ENCODE peak calls at places on chromosome 14, in six cellular contexts. I is heart right ventricle, T is heart left ventricle, F is left ventricle myocardium inferior, V is tibial artery, E is A549. X is an unnamed sample.

GRCh38 chr14:97177016-97177415 is 379.8 kb downstream of the VRK1 start:
- DNase-seq in T (no peak), E (peak; percentile 33), F (no peak), I (no peak), V (no peak), X (no peak)

GRCh38 chr14:33754264-33754663 is 196.6 kb downstream of the EGLN3 start:
- DNase-seq in T (no peak), V (no peak), E (no peak), I (no peak), F (no peak), X (no peak)

GRCh38 chr14:36057452-36058142 is 118.9 kb downstream of the PTCSC3 start:
- DNase-seq in V (no peak), F (no peak), T (no peak), E (no peak), I (no peak), X (no peak)

GRCh38 chr14:26992403-26993115 is 394.7 kb upstream of the NOVA1 start:
- DNase-seq in E (no peak), F (no peak), I (no peak), V (no peak), T (no peak), X (no peak)

GRCh38 chr14:90275820-90276219 is 19.5 kb downstream of the PSMC1 start:
- DNase-seq in E (no peak), V (no peak), T (no peak), F (no peak), I (no peak), X (peak; percentile 51)

GRCh38 chr14:88321692-88322504 is 1.2 kb downstream of the KCNK10 start:
- DNase-seq in F (no peak), V (no peak), E (no peak), I (no peak), T (no peak), X (no peak)

GRCh38 chr14:28382460-28383220 is 383.9 kb upstream of the FOXG1 start:
- DNase-seq in E (peak; percentile 21), T (no peak), F (no peak), V (no peak), I (no peak), X (no peak)

GRCh38 chr14:39097159-39097558 is 5.9 kb downstream of the SEC23A start:
- DNase-seq in T (no peak), V (no peak), I (no peak), E (no peak), F (no peak), X (no peak)

GRCh38 chr14:39316844-39317553 is 83.3 kb downstream of the MIA2 start:
- DNase-seq in E (no peak), F (no peak), V (no peak), T (no peak), I (no peak), X (no peak)

GRCh38 chr14:58428011-58428807 is 690 bp downstream of the KIAA0586 start:
- DNase-seq in I (no peak), T (no peak), V (no peak), F (no peak), E (peak; percentile 43), X (no peak)

GRCh38 chr14:71141701-71142374 is 234.6 kb downstream of the PCNX1 start:
- DNase-seq in E (no peak), T (no peak), F (no peak), I (no peak), V (no peak), X (no peak)

GRCh38 chr14:47539065-47539464 is 136.3 kb downstream of the MDGA2 start:
- DNase-seq in T (peak; percentile 25), E (no peak), V (no peak), I (no peak), F (no peak), X (no peak)

GRCh38 chr14:61253064-61253753 is 27.9 kb downstream of the TMEM30B start:
- DNase-seq in V (no peak), E (no peak), T (no peak), F (no peak), I (no peak), X (no peak)

GRCh38 chr14:30283822-30284446 is 275.0 kb upstream of the G2E3 start:
- DNase-seq in T (no peak), V (no peak), F (no peak), I (no peak), E (peak; percentile 17), X (peak; percentile 57)

GRCh38 chr14:34604990-34605389 is 25.0 kb downstream of the SNX6 start:
- DNase-seq in F (no peak), I (no peak), V (no peak), T (no peak), E (peak; percentile 56), X (no peak)

GRCh38 chr14:60968099-60968498 is 12.8 kb downstream of the TRMT5 start:
- DNase-seq in T (no peak), E (no peak), V (no peak), F (no peak), I (no peak), X (no peak)

GRCh38 chr14:24392327-24393098 is 6.3 kb upstream of the NYNRIN start:
- DNase-seq in F (no peak), E (peak; percentile 62), T (no peak), I (no peak), V (no peak), X (no peak)

GRCh38 chr14:21894003-21894897 is 220.6 kb upstream of the OR4E1 start:
- DNase-seq in V (no peak), F (no peak), T (no peak), E (no peak), I (no peak), X (no peak)

GRCh38 chr14:89254201-89254919 is 162.7 kb downstream of the FOXN3 start:
- DNase-seq in F (no peak), V (no peak), T (no peak), E (no peak), I (no peak), X (no peak)

GRCh38 chr14:74219806-74220205 is 19.4 kb upstream of the VSX2 start:
- DNase-seq in E (no peak), V (no peak), I (no peak), F (no peak), T (no peak), X (no peak)

GRCh38 chr14:64758025-64758521 is 53.8 kb downstream of the PLEKHG3 start:
- DNase-seq in F (no peak), E (no peak), T (no peak), V (no peak), I (no peak), X (no peak)

GRCh38 chr14:25048170-25049126 is 1.5 kb downstream of the STXBP6 start:
- DNase-seq in I (peak; percentile 50), T (peak; percentile 64), V (peak; percentile 30), E (no peak), F (peak; percentile 45), X (peak; percentile 8)

GRCh38 chr14:75258079-75258802 is 20.4 kb upstream of the FOS start:
- DNase-seq in I (no peak), F (no peak), E (no peak), T (no peak), V (peak; percentile 82), X (peak; percentile 70)

GRCh38 chr14:34693228-34693939 is 21.0 kb downstream of the CFL2 start:
- DNase-seq in T (no peak), F (peak; percentile 29), E (peak; percentile 68), V (no peak), I (no peak), X (no peak)

GRCh38 chr14:53391631-53392030 is 238.5 kb upstream of the DDHD1 start:
- DNase-seq in F (no peak), E (no peak), V (no peak), T (no peak), I (no peak), X (no peak)

GRCh38 chr14:101970830-101971400 is 6.5 kb downstream of the DYNC1H1 start:
- DNase-seq in E (no peak), T (no peak), F (no peak), I (no peak), V (no peak), X (no peak)

GRCh38 chr14:101966742-101967141 is 2.4 kb downstream of the DYNC1H1 start:
- DNase-seq in T (no peak), E (no peak), V (no peak), F (no peak), I (no peak), X (no peak)

GRCh38 chr14:101968186-101968585 is 3.8 kb downstream of the DYNC1H1 start:
- DNase-seq in F (no peak), V (no peak), T (no peak), I (no peak), E (no peak), X (no peak)

GRCh38 chr14:101972126-101972785 is 7.9 kb downstream of the DYNC1H1 start:
- DNase-seq in E (peak; percentile 90), V (peak; percentile 93), F (peak; percentile 77), T (peak; percentile 78), I (peak; percentile 55), X (peak; percentile 93)

GRCh38 chr14:101969480-101969879 is 5.1 kb downstream of the DYNC1H1 start:
- DNase-seq in I (no peak), F (no peak), T (no peak), E (no peak), V (no peak), X (peak; percentile 15)
- H3K4me1 ChIP-seq in I (peaks cover 67% of the 10 kb centered on the region), F (peaks cover 92% of the 10 kb centered on the region), T (peaks cover 78% of the 10 kb centered on the region), E (peaks cover 64% of the 10 kb centered on the region), V (peaks cover 22% of the 10 kb centered on the region), X (peaks cover 60% of the 10 kb centered on the region)

GRCh38 chr14:93972618-93973205 is 3.7 kb downstream of the ASB2 start:
- DNase-seq in V (no peak), T (no peak), E (no peak), I (no peak), F (no peak), X (no peak)
- H3K4me1 ChIP-seq in V (peaks cover 55% of the 10 kb centered on the region), T (peaks cover 49% of the 10 kb centered on the region), E (no peaks in the 10 kb centered on the region), I (peaks cover 57% of the 10 kb centered on the region), F (peaks cover 76% of the 10 kb centered on the region), X (no peaks in the 10 kb centered on the region)

GRCh38 chr14:54438703-54439102 is 2.5 kb downstream of the CNIH1 start:
- DNase-seq in V (no peak), E (no peak), F (no peak), T (no peak), I (no peak), X (no peak)
- H3K4me1 ChIP-seq in V (peaks cover 6% of the 10 kb centered on the region), E (peaks cover 40% of the 10 kb centered on the region), F (peaks cover 70% of the 10 kb centered on the region), T (peaks cover 65% of the 10 kb centered on the region), I (peaks cover 12% of the 10 kb centered on the region), X (peaks cover 38% of the 10 kb centered on the region)

GRCh38 chr14:100576091-100577085 is 10.8 kb downstream of the BEGAIN start:
- DNase-seq in T (peak; percentile 43), V (no peak), F (peak; percentile 4), E (no peak), I (peak; percentile 5), X (no peak)
- H3K4me1 ChIP-seq in T (no peaks in the 10 kb centered on the region), V (no peaks in the 10 kb centered on the region), F (no peaks in the 10 kb centered on the region), E (no peaks in the 10 kb centered on the region), I (no peaks in the 10 kb centered on the region), X (no peaks in the 10 kb centered on the region)

GRCh38 chr14:68950111-68950510 is 29.0 kb downstream of the ACTN1 start:
- DNase-seq in T (no peak), V (no peak), F (no peak), E (no peak), I (no peak), X (no peak)

GRCh38 chr14:68951051-68951797 is 27.9 kb downstream of the ACTN1 start:
- DNase-seq in V (peak; percentile 94), T (peak; percentile 86), F (peak; percentile 80), I (peak; percentile 74), E (peak; percentile 80), X (peak; percentile 92)

GRCh38 chr14:68948686-68949085 is 30.4 kb downstream of the ACTN1 start:
- DNase-seq in T (no peak), E (no peak), I (no peak), V (no peak), F (no peak), X (no peak)

GRCh38 chr14:68947802-68948201 is 31.3 kb downstream of the ACTN1 start:
- DNase-seq in E (no peak), I (peak; percentile 74), T (peak; percentile 80), V (peak; percentile 87), F (peak; percentile 84), X (peak; percentile 59)

GRCh38 chr14:68949236-68949965 is 29.7 kb downstream of the ACTN1 start:
- DNase-seq in V (no peak), I (no peak), F (no peak), E (no peak), T (no peak), X (no peak)
- H3K4me1 ChIP-seq in V (peaks cover 95% of the 10 kb centered on the region), I (peaks cover 97% of the 10 kb centered on the region), F (peaks cover 100% of the 10 kb centered on the region), E (peaks cover 100% of the 10 kb centered on the region), T (peaks cover 100% of the 10 kb centered on the region), X (peaks cover 16% of the 10 kb centered on the region)